ENCODE peak calls at places on chromosomes 3 and 15, in four cellular contexts. B is psoas muscle, X is lower lobe of right lung, G is colonic mucosa. M is an unnamed sample. For H3K27me3, the result is how much of the 10 kb centered on the place peaks cover.

GRCh38 chr3:94378322-94378721 is 315.5 kb downstream of the NSUN3 start:
- DNase-seq in B (no peak), X (no peak), G (no peak), M (no peak)

GRCh38 chr3:2579206-2579605 is 480.5 kb downstream of the CNTN4 start:
- DNase-seq in B (no peak), X (no peak), G (peak), M (peak)

GRCh38 chr3:47443611-47443995 is 32.1 kb downstream of the SCAP start:
- DNase-seq in B (no peak), X (no peak), G (peak), M (no peak)

GRCh38 chr3:153553605-153553945 is 391.5 kb downstream of the RAP2B start:
- DNase-seq in B (no peak), X (no peak), G (no peak), M (no peak)

GRCh38 chr15:44296625-44297524 is 8.4 kb downstream of the GOLM2 start:
- DNase-seq in B (no peak), X (no peak), G (peak), M (peak)

GRCh38 chr3:141280086-141280485 is 48.5 kb downstream of the PXYLP1 start:
- DNase-seq in B (no peak), X (no peak), G (no peak), M (no peak)

GRCh38 chr15:101310508-101310907 is 15.5 kb upstream of the SNRPA1 start:
- DNase-seq in B (no peak), X (no peak), G (no peak), M (no peak)

GRCh38 chr15:40470423-40471104 is at the start of gene CHST14:
- DNase-seq in B (peak), X (peak), G (peak), M (peak)

GRCh38 chr3:186004671-186005070 is 66.9 kb upstream of the TRA2B start:
- DNase-seq in B (no peak), X (no peak), G (no peak), M (no peak)

GRCh38 chr3:46183330-46183729 is 24.8 kb downstream of the CCR1 start:
- DNase-seq in B (no peak), X (no peak), G (no peak), M (no peak)

GRCh38 chr3:158725348-158725966 is 6.8 kb downstream of the RARRES1 start:
- DNase-seq in B (no peak), X (no peak), G (peak), M (peak)

GRCh38 chr15:40982855-40983254 is 29.6 kb downstream of the CHAC1 start:
- DNase-seq in B (no peak), X (no peak), G (no peak), M (peak)

GRCh38 chr15:25939122-25939521 is 76.0 kb upstream of the ATP10A start:
- DNase-seq in B (no peak), X (no peak), G (no peak), M (no peak)

GRCh38 chr3:39147711-39148115 is 5.7 kb downstream of the CSRNP1 start:
- DNase-seq in B (peak), X (no peak), G (peak), M (peak)

GRCh38 chr3:98812851-98813374 is 49.8 kb downstream of the ST3GAL6 start:
- DNase-seq in B (no peak), X (peak), G (no peak), M (peak)

GRCh38 chr3:52090620-52091468 is 34.5 kb upstream of the DUSP7 start:
- DNase-seq in B (peak), X (peak), G (no peak), M (peak)

GRCh38 chr15:41407341-41407740 is 5.0 kb upstream of the NDUFAF1 start:
- DNase-seq in B (no peak), X (no peak), G (no peak), M (no peak)

GRCh38 chr3:126908752-126909275 is 74.1 kb upstream of the PLXNA1 start:
- DNase-seq in B (no peak), X (no peak), G (no peak), M (no peak)

GRCh38 chr3:17544632-17545031 is 197.8 kb downstream of the TBC1D5 start:
- DNase-seq in B (no peak), X (no peak), G (no peak), M (no peak)

GRCh38 chr15:97966924-97967620 is 6.6 kb downstream of the ARRDC4 start:
- DNase-seq in B (no peak), X (no peak), G (no peak), M (no peak)

GRCh38 chr3:119580148-119580760 is 962 bp downstream of the ADPRH start:
- DNase-seq in B (peak), X (peak), G (peak), M (no peak)

GRCh38 chr3:141239551-141240281 is 8.1 kb downstream of the PXYLP1 start:
- DNase-seq in B (no peak), X (no peak), G (no peak), M (peak)

GRCh38 chr15:96838088-96838487 is 507.6 kb downstream of the NR2F2 start:
- DNase-seq in B (no peak), X (no peak), G (no peak), M (no peak)
- H3K27me3 ChIP-seq in B (under half), X (under half), G (under half), M (under half)

GRCh38 chr15:62415498-62415897 is 250.4 kb upstream of the C2CD4B start:
- DNase-seq in B (peak), X (no peak), G (no peak), M (no peak)
- H3K27me3 ChIP-seq in B (under half), X (under half), G (under half), M (under half)

DNA sequence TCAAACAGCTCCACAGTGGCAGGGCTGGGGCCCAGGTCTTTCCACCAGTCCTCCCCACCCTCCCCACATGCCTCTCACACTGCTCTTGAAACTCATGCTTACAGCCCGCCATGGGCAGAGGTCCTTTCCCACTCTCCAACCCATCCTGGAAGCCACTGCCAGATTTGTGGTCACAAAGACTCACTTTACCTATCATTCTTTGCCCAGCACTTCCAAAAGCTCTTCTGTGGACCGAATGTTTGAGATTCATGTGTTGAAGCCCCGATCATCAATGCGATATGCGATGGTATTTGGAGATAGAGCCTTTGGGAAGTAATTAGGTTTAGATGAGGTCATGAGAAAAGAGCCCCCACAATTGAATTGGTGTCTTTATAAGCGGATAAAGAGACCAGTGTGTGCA is 247.8 kb downstream of the VPS13C start:
- DNase-seq in B (no peak), X (no peak), G (no peak), M (no peak)
- H3K27me3 ChIP-seq in B (under half), X (under half), G (under half), M (under half)

GRCh38 chr15:73678498-73678897 is 5.7 kb upstream of the CD276 start:
- DNase-seq in B (no peak), X (no peak), G (no peak), M (no peak)

GRCh38 chr15:73677146-73677607 is 7.0 kb upstream of the CD276 start:
- DNase-seq in B (peak), X (peak), G (peak), M (peak)

GRCh38 chr15:73679180-73679579 is 5.0 kb upstream of the CD276 start:
- DNase-seq in B (no peak), X (no peak), G (no peak), M (no peak)

GRCh38 chr15:73679964-73680363 is 4.2 kb upstream of the CD276 start:
- DNase-seq in B (no peak), X (no peak), G (no peak), M (no peak)

GRCh38 chr15:73674587-73674986 is 9.6 kb upstream of the CD276 start:
- DNase-seq in B (no peak), X (no peak), G (no peak), M (no peak)
- H3K27me3 ChIP-seq in B (under half), X (under half), G (under half), M (under half)

GRCh38 chr15:88255496-88256171 is 905 bp downstream of the NTRK3 start:
- DNase-seq in B (no peak), X (no peak), G (no peak), M (no peak)

GRCh38 chr15:88256261-88257230 is at the start of gene NTRK3:
- DNase-seq in B (no peak), X (no peak), G (no peak), M (no peak)

GRCh38 chr15:88257311-88257901 is 867 bp upstream of the NTRK3 start:
- DNase-seq in B (no peak), X (no peak), G (no peak), M (no peak)

GRCh38 chr15:88255109-88255495 is 1.4 kb downstream of the NTRK3 start:
- DNase-seq in B (no peak), X (no peak), G (no peak), M (no peak)

GRCh38 chr15:88258021-88258641 is 1.6 kb upstream of the NTRK3 start:
- DNase-seq in B (no peak), X (no peak), G (no peak), M (peak)
- H3K27me3 ChIP-seq in B (under half), X (half or more), G (under half), M (under half)

DNA sequence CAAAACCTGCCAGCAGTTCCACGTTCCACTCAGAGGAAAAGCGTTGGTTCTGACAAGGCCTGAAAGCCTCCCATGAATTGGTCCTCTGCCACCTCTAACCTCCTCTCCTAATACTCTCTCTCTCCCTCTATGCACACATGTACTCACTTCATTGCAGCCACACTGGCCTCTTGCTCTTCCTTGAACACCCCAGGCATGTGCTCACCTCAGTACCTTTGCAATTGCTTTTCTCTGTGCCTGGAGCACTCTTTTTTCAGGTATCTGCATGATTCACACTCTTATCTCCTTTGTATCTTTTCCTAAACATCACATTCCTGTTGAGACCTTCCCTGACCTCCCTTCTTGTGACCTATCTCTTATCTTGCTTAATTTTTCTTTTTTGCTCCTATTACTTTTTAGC is 178.2 kb upstream of the FEZF2 start:
- DNase-seq in B (no peak), X (no peak), G (no peak), M (no peak)
- H3K27me3 ChIP-seq in B (under half), X (under half), G (under half), M (under half)

GRCh38 chr3:73081140-73081539 is 19.7 kb downstream of the EBLN2 start:
- DNase-seq in B (no peak), X (no peak), G (no peak), M (no peak)
- H3K27me3 ChIP-seq in B (under half), X (under half), G (under half), M (under half)

DNA sequence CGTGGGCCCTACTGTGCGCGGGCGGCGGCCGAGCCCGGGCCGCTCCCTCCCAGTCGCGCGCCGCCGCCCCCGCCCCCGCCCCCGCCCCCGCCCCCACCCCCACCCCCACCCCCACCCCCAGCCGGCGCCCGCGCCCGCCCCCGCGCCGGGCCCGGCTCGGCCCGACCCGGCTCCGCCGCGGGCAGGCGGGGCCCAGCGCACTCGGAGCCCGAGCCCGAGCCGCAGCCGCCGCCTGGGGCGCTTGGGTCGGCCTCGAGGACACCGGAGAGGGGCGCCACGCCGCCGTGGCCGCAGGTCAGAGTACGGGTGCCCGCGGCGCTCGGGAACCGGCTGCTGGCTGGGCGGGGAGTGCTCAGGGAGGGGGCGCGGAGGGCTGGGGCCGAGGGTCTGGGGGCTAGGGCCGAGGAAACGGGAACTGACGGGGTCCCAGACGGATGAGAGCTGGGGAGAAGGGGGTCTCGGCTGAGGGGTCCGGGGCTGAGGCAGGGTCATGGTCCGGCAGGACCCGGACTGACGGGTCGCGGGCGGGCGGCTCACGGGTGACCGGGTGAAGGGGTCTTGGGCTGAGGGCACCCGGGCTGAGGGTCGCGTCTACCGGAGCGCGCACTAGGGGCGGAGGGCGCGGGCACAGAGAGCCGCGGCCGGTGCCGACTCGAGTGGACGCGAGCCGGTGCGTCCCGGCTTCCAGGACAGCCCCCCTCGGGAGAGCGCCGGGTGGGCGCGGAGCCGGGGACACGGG is 974 bp upstream of the PPARG start:
- DNase-seq in B (peak), X (peak), G (peak), M (no peak)
- H3K27me3 ChIP-seq in B (under half), X (under half), G (under half), M (under half)

M was measured in SJCRH30.